ENCODE peak calls at places on chromosomes 7 and 10, in seven cellular contexts. Q, H, U, I, E, Z and N are unnamed samples.
A peak's percentile ranks its signal among the peaks of the same experiment; 100 is the strongest.

GRCh38 chr10:5811387-5811821 is 1.8 kb downstream of the GDI2 start:
- DNase-seq in Z (peak; percentile 25), Q (no peak), H (peak; percentile 73), E (peak; percentile 25), U (peak; percentile 39), I (no peak), N (peak; percentile 34)

GRCh38 chr10:43958071-43958432 is 309.4 kb upstream of the ZNF32 start:
- DNase-seq in Z (no peak), I (no peak), E (no peak), H (no peak), U (no peak), Q (no peak), N (no peak)

GRCh38 chr7:65251851-65252620 is 121.6 kb upstream of the ZNF92 start:
- DNase-seq in E (peak; percentile 85), Q (peak; percentile 56), Z (no peak), U (peak; percentile 97), I (no peak), H (peak; percentile 18), N (peak; percentile 75)

GRCh38 chr7:102914585-102914984 is 1.8 kb downstream of the LRRC17 start:
- DNase-seq in E (no peak), U (peak; percentile 72), I (no peak), Q (no peak), Z (no peak), H (no peak), N (no peak)

GRCh38 chr7:138417103-138417695 is 42.9 kb upstream of the TRIM24 start:
- DNase-seq in Q (no peak), U (no peak), Z (no peak), H (no peak), I (no peak), E (no peak), N (no peak)

GRCh38 chr10:112456533-112456932 is 9.5 kb downstream of the VTI1A start:
- DNase-seq in E (no peak), H (no peak), Z (no peak), Q (no peak), I (no peak), U (peak; percentile 46), N (no peak)

GRCh38 chr7:44921607-44922350 is 36.4 kb upstream of the PURB start:
- DNase-seq in Z (peak; percentile 54), H (peak; percentile 76), U (peak; percentile 90), I (peak; percentile 87), Q (peak; percentile 96), E (peak; percentile 34), N (peak; percentile 64)

GRCh38 chr7:116122972-116123595 is 87.3 kb upstream of the TES start:
- DNase-seq in Q (no peak), Z (peak; percentile 19), U (peak; percentile 77), I (peak; percentile 5), E (peak; percentile 13), H (peak; percentile 42), N (peak; percentile 44)

GRCh38 chr7:141072548-141073172 is 1.2 kb upstream of the TMEM178B start:
- DNase-seq in I (peak; percentile 17), Z (peak; percentile 86), H (peak; percentile 75), E (peak; percentile 84), U (peak; percentile 70), Q (no peak), N (no peak)

GRCh38 chr7:134941185-134941900 is 45.0 kb upstream of the AGBL3 start:
- DNase-seq in Z (no peak), U (peak; percentile 21), H (peak; percentile 90), Q (no peak), E (peak; percentile 62), I (no peak), N (no peak)

GRCh38 chr10:89627863-89628262 is 17.2 kb downstream of the PANK1 start:
- DNase-seq in I (no peak), H (no peak), U (no peak), Q (no peak), E (no peak), Z (no peak), N (no peak)

GRCh38 chr7:16753102-16753931 is at the start of gene TSPAN13:
- DNase-seq in I (peak; percentile 23), Z (peak; percentile 23), E (peak; percentile 97), Q (peak; percentile 94), H (peak; percentile 73), U (peak; percentile 97), N (peak; percentile 93)

GRCh38 chr7:143385891-143386781 is 5.0 kb downstream of the ZYX start:
- DNase-seq in U (no peak), Q (no peak), H (peak; percentile 41), I (peak; percentile 20), E (no peak), Z (no peak), N (no peak)

GRCh38 chr7:135185471-135186260 is 15.2 kb upstream of the CYREN start:
- DNase-seq in E (no peak), U (no peak), Q (peak; percentile 23), H (no peak), I (no peak), Z (no peak), N (no peak)

GRCh38 chr7:138546064-138546619 is 86.1 kb downstream of the TRIM24 start:
- DNase-seq in Q (no peak), H (no peak), Z (no peak), U (no peak), E (no peak), I (no peak), N (no peak)

GRCh38 chr10:62433181-62433692 is 59.1 kb downstream of the ZNF365 start:
- DNase-seq in I (peak; percentile 33), H (peak; percentile 98), Q (no peak), U (no peak), Z (no peak), E (peak; percentile 95), N (peak; percentile 17)

GRCh38 chr7:105336009-105336408 is 52.7 kb downstream of the SRPK2 start:
- DNase-seq in Q (no peak), I (no peak), Z (no peak), H (no peak), E (no peak), U (no peak), N (peak; percentile 47)

GRCh38 chr10:102660891-102661613 is 16.8 kb downstream of the TRIM8 start:
- DNase-seq in Q (peak; percentile 81), I (peak; percentile 90), E (no peak), U (no peak), Z (no peak), H (peak; percentile 42), N (peak; percentile 86)

GRCh38 chr10:101018118-101018599 is 12.8 kb downstream of the PDZD7 start:
- DNase-seq in Z (no peak), H (no peak), E (no peak), U (peak; percentile 86), I (no peak), Q (no peak), N (no peak)

GRCh38 chr10:104938031-104938430 is 296.9 kb downstream of the SORCS3 start:
- DNase-seq in Z (no peak), H (no peak), I (no peak), U (no peak), E (no peak), Q (no peak), N (no peak)

GRCh38 chr7:101390901-101391301 is 28.2 kb downstream of the COL26A1 start:
- DNase-seq in I (peak; percentile 84), Q (no peak), U (peak; percentile 67), H (peak; percentile 55), E (no peak), Z (no peak), N (peak; percentile 79)

GRCh38 chr10:83222832-83223742 is 916.2 kb upstream of the GHITM start:
- DNase-seq in E (no peak), U (peak; percentile 46), I (no peak), H (no peak), Q (no peak), Z (no peak), N (no peak)

GRCh38 chr10:97914837-97915211 is 65.2 kb downstream of the GOLGA7B start:
- DNase-seq in H (peak; percentile 61), Q (peak; percentile 86), Z (peak; percentile 54), U (peak; percentile 93), I (peak; percentile 85), E (peak; percentile 66), N (peak; percentile 67)

GRCh38 chr10:69721690-69722310 is 79.9 kb upstream of the COL13A1 start:
- DNase-seq in Z (no peak), I (no peak), E (no peak), H (peak; percentile 68), Q (no peak), U (peak; percentile 55), N (no peak)

GRCh38 chr10:125038637-125039036 is 96.7 kb downstream of the ZRANB1 start:
- DNase-seq in I (no peak), Z (peak; percentile 31), E (no peak), U (peak; percentile 67), Q (peak; percentile 81), H (peak; percentile 52), N (peak; percentile 21)